ENCODE peak calls at places on chromosomes 6 and 20, in five cellular contexts. T is suprapubic skin; B is tibial nerve; P is CD8-positive, alpha-beta T cell; M is heart right ventricle. O is an unnamed sample.

GRCh38 chr6:34025112-34025807 is 120.6 kb downstream of the GRM4 start:
- DNase-seq in P (no peak), M (no peak), B (no peak), T (no peak), O (no peak)

GRCh38 chr20:57685134-57685851 is 24.5 kb downstream of the PMEPA1 start:
- DNase-seq in T (no peak), P (no peak), B (no peak), M (no peak), O (no peak)

GRCh38 chr6:89976141-89977020 is 82.1 kb downstream of the GJA10 start:
- DNase-seq in P (no peak), M (no peak), T (no peak), B (no peak), O (no peak)

GRCh38 chr6:80618953-80619352 is 512.5 kb downstream of the BCKDHB start:
- DNase-seq in M (no peak), T (no peak), P (no peak), B (no peak), O (no peak)

GRCh38 chr20:45776931-45777330 is 14.8 kb downstream of the WFDC3 start:
- DNase-seq in B (no peak), P (no peak), M (no peak), T (no peak), O (no peak)

GRCh38 chr6:159089909-159090308 is 45.1 kb upstream of the TAGAP start:
- DNase-seq in B (no peak), P (no peak), T (no peak), M (no peak), O (no peak)

GRCh38 chr20:4985658-4986057 is 15.7 kb downstream of the SLC23A2 start:
- DNase-seq in P (no peak), M (no peak), T (no peak), B (no peak), O (no peak)

GRCh38 chr6:135434095-135434494 is 63.4 kb downstream of the AHI1 start:
- DNase-seq in T (no peak), P (no peak), M (no peak), B (no peak), O (no peak)

GRCh38 chr6:19691465-19692167 is 145.6 kb upstream of the ID4 start:
- DNase-seq in T (no peak), P (no peak), M (peak; percentile 9), B (no peak), O (no peak)

GRCh38 chr20:13325033-13325432 is 104.0 kb downstream of the ISM1 start:
- DNase-seq in T (no peak), P (no peak), M (no peak), B (no peak), O (no peak)

GRCh38 chr6:87139236-87139635 is 16.1 kb upstream of the ZNF292 start:
- DNase-seq in T (no peak), B (peak; percentile 25), M (no peak), P (peak; percentile 41), O (no peak)

GRCh38 chr6:104995989-104996617 is 39.2 kb downstream of the LIN28B start:
- DNase-seq in T (no peak), B (no peak), P (no peak), M (no peak), O (no peak)

GRCh38 chr6:38588631-38589366 is 50.9 kb downstream of the BTBD9 start:
- DNase-seq in M (no peak), B (no peak), P (no peak), T (no peak), O (no peak)

GRCh38 chr6:40996591-40997247 is 42.3 kb downstream of the UNC5CL start:
- DNase-seq in P (no peak), T (no peak), M (no peak), B (no peak), O (peak; percentile 52)

GRCh38 chr6:44476849-44477248 is 89.3 kb downstream of the CDC5L start:
- DNase-seq in P (no peak), B (no peak), M (no peak), T (no peak), O (no peak)

GRCh38 chr20:10219452-10219791 is 792 bp downstream of the SNAP25 start:
- DNase-seq in M (peak; percentile 80), B (peak; percentile 61), P (peak; percentile 63), T (peak; percentile 65), O (peak; percentile 73)

GRCh38 chr6:53647437-53648094 is 18.0 kb downstream of the KLHL31 start:
- DNase-seq in P (peak; percentile 46), B (no peak), M (no peak), T (no peak), O (no peak)

GRCh38 chr6:26272171-26272631 is 92.8 kb upstream of the BTN3A2 start:
- DNase-seq in P (peak; percentile 58), T (peak; percentile 79), M (peak; percentile 48), B (no peak), O (peak; percentile 64)

GRCh38 chr6:56913276-56914138 is 41.4 kb upstream of the BEND6 start:
- DNase-seq in P (no peak), M (no peak), T (no peak), B (no peak), O (no peak)
- H3K27ac ChIP-seq in P (no peak overlapping the region), M (no peak overlapping the region), T (no peak overlapping the region), B (no peak overlapping the region), O (no peak overlapping the region)

DNA sequence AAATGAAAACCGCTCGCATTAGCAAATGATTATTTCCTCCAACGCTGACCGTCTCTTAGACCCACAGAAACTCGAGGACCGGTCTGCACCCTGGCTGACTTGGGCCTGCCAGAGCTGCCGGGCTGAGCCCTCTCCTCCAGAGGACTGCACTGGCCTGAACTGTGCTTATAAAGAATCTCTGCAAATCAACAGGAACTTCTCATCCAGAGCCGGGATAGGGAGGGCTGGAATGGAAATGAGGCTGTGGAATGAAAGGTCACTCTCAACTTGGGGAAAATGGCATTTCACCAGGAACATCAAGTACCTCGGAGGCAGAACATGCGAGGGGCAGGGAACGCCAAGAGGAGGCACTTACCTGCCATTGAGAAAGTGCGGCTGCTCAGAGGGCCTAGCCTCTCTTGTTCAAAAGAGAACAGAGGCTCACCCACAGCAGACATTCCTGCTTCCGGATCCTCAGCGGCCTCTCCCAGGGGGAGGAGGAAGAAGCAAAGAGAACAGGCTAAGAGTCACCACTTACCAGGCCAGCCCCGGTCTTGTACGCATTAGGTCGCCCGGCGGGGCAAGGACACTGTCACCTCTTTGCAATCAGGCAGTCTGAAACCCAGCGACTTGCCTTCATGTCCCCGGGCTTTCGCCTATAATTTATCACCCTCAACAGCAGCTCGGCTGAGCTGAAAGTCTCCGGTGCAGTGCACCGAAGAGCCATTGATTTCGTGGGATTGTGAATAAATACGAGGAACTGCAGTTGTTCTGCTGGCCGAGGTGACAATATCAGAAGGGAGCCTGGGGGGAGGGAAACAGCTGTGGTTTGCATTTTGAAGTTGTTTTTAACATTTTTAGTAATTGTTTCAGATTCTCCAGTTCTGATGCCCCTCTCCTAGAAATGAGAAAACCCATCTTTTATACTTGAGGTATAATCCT is 37.6 kb downstream of the ZMYND8 start:
- DNase-seq in P (no peak), T (peak; percentile 89), M (peak; percentile 76), B (peak; percentile 78), O (peak; percentile 93)
- H3K4me1 ChIP-seq in P (peaks cover 50% of the 10 kb centered on the region), T (peaks cover 86% of the 10 kb centered on the region), M (peaks cover 79% of the 10 kb centered on the region), B (peaks cover 93% of the 10 kb centered on the region), O (peaks cover 80% of the 10 kb centered on the region)

GRCh38 chr6:1933292-1933691 is 312.1 kb downstream of the GMDS start:
- DNase-seq in B (no peak), T (no peak), M (no peak), P (no peak), O (no peak)
- TF ChIP-seq CTCF in B (no peak), T (no peak), M (no peak), P (no peak), O (no peak)

DNA sequence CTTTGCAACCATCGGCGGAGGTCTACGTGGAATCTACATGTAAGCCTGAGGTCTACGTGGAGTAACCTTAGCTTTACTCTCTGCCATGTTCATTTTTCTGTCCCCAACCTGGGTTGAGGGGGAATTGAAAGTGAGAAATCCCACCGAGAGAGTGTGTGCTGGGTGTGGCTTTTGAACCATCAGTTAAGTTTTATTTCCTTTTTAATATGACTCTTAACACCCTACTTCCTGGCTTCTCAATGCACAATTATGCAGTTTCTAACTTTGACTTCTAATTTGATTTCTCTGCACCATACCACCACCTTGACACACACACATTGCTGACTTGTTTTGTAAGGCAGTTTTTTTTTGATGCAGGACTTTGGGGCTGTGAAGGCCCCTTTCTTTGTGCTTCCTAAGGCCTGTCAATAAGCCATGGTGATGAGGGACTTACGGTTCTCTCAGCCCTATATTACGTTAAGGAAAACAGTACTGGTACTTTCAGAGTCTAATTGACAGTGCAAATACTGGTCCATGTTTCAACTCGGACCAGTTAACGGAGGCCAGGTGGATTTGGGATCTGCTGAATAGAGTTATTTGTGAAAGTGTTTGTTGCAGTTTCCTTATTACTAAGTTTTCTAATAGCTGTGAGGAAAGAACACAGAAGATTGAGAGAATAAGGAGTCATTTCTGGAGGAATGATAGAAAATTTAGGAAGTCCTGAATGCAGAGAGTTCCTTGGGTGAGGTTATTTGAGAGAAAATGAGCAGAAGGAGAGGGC is 206.5 kb downstream of the JARID2 start:
- DNase-seq in M (no peak), T (no peak), P (no peak), B (no peak), O (no peak)
- H3K27ac ChIP-seq in M (peak overlapping the region; percentile 18), T (peak overlapping the region; percentile 58), P (no peak overlapping the region), B (no peak overlapping the region), O (peak overlapping the region; percentile 18)

O was measured in right atrium auricular region.